ENCODE peak calls at places on chromosome 11, in ten cellular contexts. One of them, this sample, is unnamed.

GRCh38 chr11:6646040-6646439 is 9.6 kb downstream of the DCHS1 start:
- DNase-seq in NCI-H1105: no peak
- DNase-seq in natural killer cell treated with Interleukin-12 subunit alpha and Interleukin-12 subunit beta and Interleukin-15 and Interleukin-18, amount 100 ng/mL, for 72 hours: no peak
- DNase-seq in amniotic stem cell: no peak
- DNase-seq in left lung: peak
- DNase-seq in NCI-H774: no peak
- DNase-seq in NCI-H2227 treated with DMSO at 0.1 percent for 48 hours: no peak
- DNase-seq in LoVo: no peak
- DNase-seq in EL: peak
- DNase-seq in left ventricle myocardium superior: peak
- DNase-seq in this sample: peak

GRCh38 chr11:109983358-109983757 is 109.8 kb upstream of the ZC3H12C start:
- DNase-seq in EL: no peak
- DNase-seq in LoVo: no peak
- DNase-seq in amniotic stem cell: no peak
- DNase-seq in NCI-H1105: no peak
- DNase-seq in left ventricle myocardium superior: no peak
- DNase-seq in left lung: no peak
- DNase-seq in NCI-H2227 treated with DMSO at 0.1 percent for 48 hours: no peak
- DNase-seq in NCI-H774: no peak
- DNase-seq in natural killer cell treated with Interleukin-12 subunit alpha and Interleukin-12 subunit beta and Interleukin-15 and Interleukin-18, amount 100 ng/mL, for 72 hours: no peak
- DNase-seq in this sample: no peak

GRCh38 chr11:93467054-93467453 is 76.1 kb downstream of the SMCO4 start:
- DNase-seq in NCI-H774: no peak
- DNase-seq in LoVo: no peak
- DNase-seq in natural killer cell treated with Interleukin-12 subunit alpha and Interleukin-12 subunit beta and Interleukin-15 and Interleukin-18, amount 100 ng/mL, for 72 hours: no peak
- DNase-seq in left ventricle myocardium superior: no peak
- DNase-seq in NCI-H1105: no peak
- DNase-seq in left lung: no peak
- DNase-seq in amniotic stem cell: no peak
- DNase-seq in EL: no peak
- DNase-seq in NCI-H2227 treated with DMSO at 0.1 percent for 48 hours: no peak
- DNase-seq in this sample: no peak

GRCh38 chr11:76626921-76627391 is 43.6 kb downstream of the LRRC32 start:
- DNase-seq in NCI-H1105: no peak
- DNase-seq in EL: peak
- DNase-seq in LoVo: no peak
- DNase-seq in NCI-H774: no peak
- DNase-seq in left lung: no peak
- DNase-seq in NCI-H2227 treated with DMSO at 0.1 percent for 48 hours: no peak
- DNase-seq in amniotic stem cell: no peak
- DNase-seq in left ventricle myocardium superior: no peak
- DNase-seq in natural killer cell treated with Interleukin-12 subunit alpha and Interleukin-12 subunit beta and Interleukin-15 and Interleukin-18, amount 100 ng/mL, for 72 hours: peak
- DNase-seq in this sample: no peak

GRCh38 chr11:73288197-73288872 is 16.2 kb downstream of the P2RY6 start:
- DNase-seq in NCI-H2227 treated with DMSO at 0.1 percent for 48 hours: no peak
- DNase-seq in left ventricle myocardium superior: no peak
- DNase-seq in NCI-H1105: no peak
- DNase-seq in EL: no peak
- DNase-seq in amniotic stem cell: no peak
- DNase-seq in NCI-H774: no peak
- DNase-seq in LoVo: no peak
- DNase-seq in left lung: no peak
- DNase-seq in natural killer cell treated with Interleukin-12 subunit alpha and Interleukin-12 subunit beta and Interleukin-15 and Interleukin-18, amount 100 ng/mL, for 72 hours: peak
- DNase-seq in this sample: no peak

GRCh38 chr11:107770546-107770945 is 58.7 kb upstream of the SLN start:
- DNase-seq in NCI-H774: no peak
- DNase-seq in natural killer cell treated with Interleukin-12 subunit alpha and Interleukin-12 subunit beta and Interleukin-15 and Interleukin-18, amount 100 ng/mL, for 72 hours: no peak
- DNase-seq in NCI-H1105: no peak
- DNase-seq in EL: peak
- DNase-seq in NCI-H2227 treated with DMSO at 0.1 percent for 48 hours: no peak
- DNase-seq in LoVo: no peak
- DNase-seq in amniotic stem cell: no peak
- DNase-seq in left lung: no peak
- DNase-seq in left ventricle myocardium superior: no peak
- DNase-seq in this sample: no peak

GRCh38 chr11:64745219-64745522 is 1.2 kb upstream of the RASGRP2 start:
- DNase-seq in left ventricle myocardium superior: peak
- DNase-seq in NCI-H774: no peak
- DNase-seq in LoVo: no peak
- DNase-seq in NCI-H1105: peak
- DNase-seq in EL: no peak
- DNase-seq in NCI-H2227 treated with DMSO at 0.1 percent for 48 hours: no peak
- DNase-seq in left lung: peak
- DNase-seq in natural killer cell treated with Interleukin-12 subunit alpha and Interleukin-12 subunit beta and Interleukin-15 and Interleukin-18, amount 100 ng/mL, for 72 hours: no peak
- DNase-seq in amniotic stem cell: no peak
- DNase-seq in this sample: no peak

GRCh38 chr11:116888884-116889549 is 51.6 kb upstream of the APOA1 start:
- DNase-seq in amniotic stem cell: no peak
- DNase-seq in NCI-H1105: no peak
- DNase-seq in natural killer cell treated with Interleukin-12 subunit alpha and Interleukin-12 subunit beta and Interleukin-15 and Interleukin-18, amount 100 ng/mL, for 72 hours: no peak
- DNase-seq in EL: no peak
- DNase-seq in LoVo: no peak
- DNase-seq in left lung: no peak
- DNase-seq in NCI-H774: no peak
- DNase-seq in NCI-H2227 treated with DMSO at 0.1 percent for 48 hours: no peak
- DNase-seq in left ventricle myocardium superior: no peak
- DNase-seq in this sample: no peak

GRCh38 chr11:114027941-114028340 is 31.6 kb upstream of the ZBTB16 start:
- DNase-seq in left ventricle myocardium superior: no peak
- DNase-seq in NCI-H774: no peak
- DNase-seq in LoVo: no peak
- DNase-seq in left lung: no peak
- DNase-seq in amniotic stem cell: no peak
- DNase-seq in natural killer cell treated with Interleukin-12 subunit alpha and Interleukin-12 subunit beta and Interleukin-15 and Interleukin-18, amount 100 ng/mL, for 72 hours: no peak
- DNase-seq in NCI-H2227 treated with DMSO at 0.1 percent for 48 hours: no peak
- DNase-seq in EL: no peak
- DNase-seq in NCI-H1105: no peak
- DNase-seq in this sample: no peak

GRCh38 chr11:116109228-116109627 is 605.0 kb upstream of the CADM1 start:
- DNase-seq in LoVo: peak
- DNase-seq in EL: peak
- DNase-seq in left ventricle myocardium superior: no peak
- DNase-seq in left lung: no peak
- DNase-seq in natural killer cell treated with Interleukin-12 subunit alpha and Interleukin-12 subunit beta and Interleukin-15 and Interleukin-18, amount 100 ng/mL, for 72 hours: no peak
- DNase-seq in NCI-H774: no peak
- DNase-seq in NCI-H2227 treated with DMSO at 0.1 percent for 48 hours: no peak
- DNase-seq in amniotic stem cell: no peak
- DNase-seq in NCI-H1105: no peak
- DNase-seq in this sample: no peak

GRCh38 chr11:109859325-109859724 is 233.9 kb upstream of the ZC3H12C start:
- DNase-seq in LoVo: no peak
- DNase-seq in NCI-H2227 treated with DMSO at 0.1 percent for 48 hours: no peak
- DNase-seq in NCI-H1105: no peak
- DNase-seq in left lung: no peak
- DNase-seq in left ventricle myocardium superior: no peak
- DNase-seq in NCI-H774: no peak
- DNase-seq in natural killer cell treated with Interleukin-12 subunit alpha and Interleukin-12 subunit beta and Interleukin-15 and Interleukin-18, amount 100 ng/mL, for 72 hours: no peak
- DNase-seq in amniotic stem cell: no peak
- DNase-seq in EL: peak
- DNase-seq in this sample: no peak

GRCh38 chr11:34536056-34536455 is 22.5 kb upstream of the ELF5 start:
- DNase-seq in amniotic stem cell: no peak
- DNase-seq in NCI-H774: no peak
- DNase-seq in natural killer cell treated with Interleukin-12 subunit alpha and Interleukin-12 subunit beta and Interleukin-15 and Interleukin-18, amount 100 ng/mL, for 72 hours: no peak
- DNase-seq in NCI-H1105: no peak
- DNase-seq in left ventricle myocardium superior: no peak
- DNase-seq in left lung: no peak
- DNase-seq in LoVo: no peak
- DNase-seq in NCI-H2227 treated with DMSO at 0.1 percent for 48 hours: no peak
- DNase-seq in EL: no peak
- DNase-seq in this sample: no peak

GRCh38 chr11:72927380-72927779 is 113.2 kb downstream of the ATG16L2 start:
- DNase-seq in left lung: no peak
- DNase-seq in EL: no peak
- DNase-seq in NCI-H774: no peak
- DNase-seq in LoVo: no peak
- DNase-seq in NCI-H2227 treated with DMSO at 0.1 percent for 48 hours: no peak
- DNase-seq in natural killer cell treated with Interleukin-12 subunit alpha and Interleukin-12 subunit beta and Interleukin-15 and Interleukin-18, amount 100 ng/mL, for 72 hours: no peak
- DNase-seq in left ventricle myocardium superior: no peak
- DNase-seq in amniotic stem cell: no peak
- DNase-seq in NCI-H1105: no peak
- DNase-seq in this sample: no peak

GRCh38 chr11:128232588-128232987 is 354.8 kb downstream of the ETS1 start:
- DNase-seq in amniotic stem cell: no peak
- DNase-seq in LoVo: no peak
- DNase-seq in NCI-H1105: no peak
- DNase-seq in NCI-H2227 treated with DMSO at 0.1 percent for 48 hours: no peak
- DNase-seq in natural killer cell treated with Interleukin-12 subunit alpha and Interleukin-12 subunit beta and Interleukin-15 and Interleukin-18, amount 100 ng/mL, for 72 hours: no peak
- DNase-seq in left ventricle myocardium superior: no peak
- DNase-seq in left lung: no peak
- DNase-seq in EL: no peak
- DNase-seq in NCI-H774: no peak
- DNase-seq in this sample: no peak

GRCh38 chr11:63945482-63946163 is 6.8 kb downstream of the NAA40 start:
- DNase-seq in NCI-H774: peak
- DNase-seq in NCI-H2227 treated with DMSO at 0.1 percent for 48 hours: peak
- DNase-seq in left ventricle myocardium superior: peak
- DNase-seq in NCI-H1105: peak
- DNase-seq in amniotic stem cell: no peak
- DNase-seq in EL: peak
- DNase-seq in left lung: no peak
- DNase-seq in LoVo: peak
- DNase-seq in natural killer cell treated with Interleukin-12 subunit alpha and Interleukin-12 subunit beta and Interleukin-15 and Interleukin-18, amount 100 ng/mL, for 72 hours: no peak
- DNase-seq in this sample: no peak

GRCh38 chr11:132158696-132159095 is 788.3 kb downstream of the NTM start:
- DNase-seq in left ventricle myocardium superior: no peak
- DNase-seq in left lung: no peak
- DNase-seq in NCI-H1105: no peak
- DNase-seq in LoVo: no peak
- DNase-seq in NCI-H2227 treated with DMSO at 0.1 percent for 48 hours: no peak
- DNase-seq in EL: peak
- DNase-seq in natural killer cell treated with Interleukin-12 subunit alpha and Interleukin-12 subunit beta and Interleukin-15 and Interleukin-18, amount 100 ng/mL, for 72 hours: no peak
- DNase-seq in NCI-H774: no peak
- DNase-seq in amniotic stem cell: no peak
- DNase-seq in this sample: no peak

GRCh38 chr11:14537134-14537599 is 17.0 kb upstream of the PSMA1 start:
- DNase-seq in NCI-H774: peak
- DNase-seq in left lung: no peak
- DNase-seq in NCI-H2227 treated with DMSO at 0.1 percent for 48 hours: peak
- DNase-seq in NCI-H1105: peak
- DNase-seq in left ventricle myocardium superior: no peak
- DNase-seq in natural killer cell treated with Interleukin-12 subunit alpha and Interleukin-12 subunit beta and Interleukin-15 and Interleukin-18, amount 100 ng/mL, for 72 hours: no peak
- DNase-seq in LoVo: no peak
- DNase-seq in EL: peak
- DNase-seq in amniotic stem cell: no peak
- DNase-seq in this sample: no peak

GRCh38 chr11:103730151-103730940 is 306.1 kb upstream of the DDI1 start:
- DNase-seq in LoVo: no peak
- DNase-seq in amniotic stem cell: peak
- DNase-seq in EL: no peak
- DNase-seq in NCI-H774: no peak
- DNase-seq in natural killer cell treated with Interleukin-12 subunit alpha and Interleukin-12 subunit beta and Interleukin-15 and Interleukin-18, amount 100 ng/mL, for 72 hours: no peak
- DNase-seq in left lung: no peak
- DNase-seq in NCI-H1105: no peak
- DNase-seq in NCI-H2227 treated with DMSO at 0.1 percent for 48 hours: peak
- DNase-seq in left ventricle myocardium superior: no peak
- DNase-seq in this sample: no peak

GRCh38 chr11:13940611-13941256 is 21.8 kb upstream of the SPON1 start:
- DNase-seq in EL: no peak
- DNase-seq in NCI-H774: no peak
- DNase-seq in left lung: no peak
- DNase-seq in natural killer cell treated with Interleukin-12 subunit alpha and Interleukin-12 subunit beta and Interleukin-15 and Interleukin-18, amount 100 ng/mL, for 72 hours: no peak
- DNase-seq in NCI-H1105: no peak
- DNase-seq in NCI-H2227 treated with DMSO at 0.1 percent for 48 hours: no peak
- DNase-seq in amniotic stem cell: no peak
- DNase-seq in left ventricle myocardium superior: no peak
- DNase-seq in LoVo: no peak
- DNase-seq in this sample: peak

GRCh38 chr11:123251656-123252344 is 56.8 kb upstream of the CLMP start:
- DNase-seq in left ventricle myocardium superior: peak
- DNase-seq in NCI-H774: no peak
- DNase-seq in left lung: no peak
- DNase-seq in NCI-H2227 treated with DMSO at 0.1 percent for 48 hours: no peak
- DNase-seq in LoVo: no peak
- DNase-seq in EL: no peak
- DNase-seq in NCI-H1105: no peak
- DNase-seq in natural killer cell treated with Interleukin-12 subunit alpha and Interleukin-12 subunit beta and Interleukin-15 and Interleukin-18, amount 100 ng/mL, for 72 hours: no peak
- DNase-seq in amniotic stem cell: no peak
- DNase-seq in this sample: no peak

GRCh38 chr11:14584595-14584994 is 59.0 kb upstream of the PDE3B start:
- DNase-seq in left ventricle myocardium superior: no peak
- DNase-seq in natural killer cell treated with Interleukin-12 subunit alpha and Interleukin-12 subunit beta and Interleukin-15 and Interleukin-18, amount 100 ng/mL, for 72 hours: no peak
- DNase-seq in NCI-H2227 treated with DMSO at 0.1 percent for 48 hours: no peak
- DNase-seq in amniotic stem cell: no peak
- DNase-seq in NCI-H1105: no peak
- DNase-seq in NCI-H774: no peak
- DNase-seq in EL: no peak
- DNase-seq in left lung: no peak
- DNase-seq in LoVo: no peak
- DNase-seq in this sample: no peak

GRCh38 chr11:30533445-30533947 is 52.7 kb downstream of the MPPED2 start:
- DNase-seq in NCI-H2227 treated with DMSO at 0.1 percent for 48 hours: no peak
- DNase-seq in LoVo: no peak
- DNase-seq in left ventricle myocardium superior: no peak
- DNase-seq in natural killer cell treated with Interleukin-12 subunit alpha and Interleukin-12 subunit beta and Interleukin-15 and Interleukin-18, amount 100 ng/mL, for 72 hours: no peak
- DNase-seq in NCI-H774: no peak
- DNase-seq in amniotic stem cell: no peak
- DNase-seq in EL: no peak
- DNase-seq in left lung: no peak
- DNase-seq in NCI-H1105: no peak
- DNase-seq in this sample: no peak

GRCh38 chr11:35714882-35715612 is 52.5 kb downstream of the TRIM44 start:
- DNase-seq in NCI-H2227 treated with DMSO at 0.1 percent for 48 hours: no peak
- DNase-seq in amniotic stem cell: no peak
- DNase-seq in EL: peak
- DNase-seq in left lung: no peak
- DNase-seq in NCI-H1105: no peak
- DNase-seq in LoVo: no peak
- DNase-seq in left ventricle myocardium superior: no peak
- DNase-seq in NCI-H774: no peak
- DNase-seq in natural killer cell treated with Interleukin-12 subunit alpha and Interleukin-12 subunit beta and Interleukin-15 and Interleukin-18, amount 100 ng/mL, for 72 hours: peak
- DNase-seq in this sample: no peak

GRCh38 chr11:34466802-34467488 is 28.2 kb downstream of the CAT start:
- DNase-seq in left lung: no peak
- DNase-seq in NCI-H1105: no peak
- DNase-seq in left ventricle myocardium superior: no peak
- DNase-seq in natural killer cell treated with Interleukin-12 subunit alpha and Interleukin-12 subunit beta and Interleukin-15 and Interleukin-18, amount 100 ng/mL, for 72 hours: no peak
- DNase-seq in LoVo: no peak
- DNase-seq in EL: no peak
- DNase-seq in amniotic stem cell: no peak
- DNase-seq in NCI-H2227 treated with DMSO at 0.1 percent for 48 hours: no peak
- DNase-seq in NCI-H774: no peak
- DNase-seq in this sample: no peak

GRCh38 chr11:48037709-48038468 is 57.5 kb downstream of the PTPRJ start:
- DNase-seq in EL: no peak
- DNase-seq in LoVo: no peak
- DNase-seq in NCI-H774: no peak
- DNase-seq in left ventricle myocardium superior: no peak
- DNase-seq in amniotic stem cell: no peak
- DNase-seq in NCI-H1105: no peak
- DNase-seq in left lung: no peak
- DNase-seq in NCI-H2227 treated with DMSO at 0.1 percent for 48 hours: no peak
- DNase-seq in natural killer cell treated with Interleukin-12 subunit alpha and Interleukin-12 subunit beta and Interleukin-15 and Interleukin-18, amount 100 ng/mL, for 72 hours: no peak
- DNase-seq in this sample: no peak

GRCh38 chr11:57641011-57641410 is 8.7 kb downstream of the YPEL4 start:
- DNase-seq in left lung: no peak
- DNase-seq in left ventricle myocardium superior: peak
- DNase-seq in NCI-H1105: no peak
- DNase-seq in amniotic stem cell: no peak
- DNase-seq in LoVo: no peak
- DNase-seq in NCI-H774: no peak
- DNase-seq in natural killer cell treated with Interleukin-12 subunit alpha and Interleukin-12 subunit beta and Interleukin-15 and Interleukin-18, amount 100 ng/mL, for 72 hours: no peak
- DNase-seq in NCI-H2227 treated with DMSO at 0.1 percent for 48 hours: peak
- DNase-seq in EL: no peak
- DNase-seq in this sample: no peak

GRCh38 chr11:130371004-130371590 is 56.4 kb upstream of the ZBTB44 start:
- DNase-seq in NCI-H774: no peak
- DNase-seq in amniotic stem cell: no peak
- DNase-seq in natural killer cell treated with Interleukin-12 subunit alpha and Interleukin-12 subunit beta and Interleukin-15 and Interleukin-18, amount 100 ng/mL, for 72 hours: no peak
- DNase-seq in NCI-H1105: peak
- DNase-seq in left lung: no peak
- DNase-seq in LoVo: no peak
- DNase-seq in NCI-H2227 treated with DMSO at 0.1 percent for 48 hours: no peak
- DNase-seq in EL: no peak
- DNase-seq in left ventricle myocardium superior: no peak
- DNase-seq in this sample: no peak

GRCh38 chr11:94885133-94885532 is 88.2 kb downstream of the CWC15 start:
- DNase-seq in left lung: no peak
- DNase-seq in natural killer cell treated with Interleukin-12 subunit alpha and Interleukin-12 subunit beta and Interleukin-15 and Interleukin-18, amount 100 ng/mL, for 72 hours: no peak
- DNase-seq in NCI-H1105: peak
- DNase-seq in left ventricle myocardium superior: no peak
- DNase-seq in amniotic stem cell: no peak
- DNase-seq in NCI-H2227 treated with DMSO at 0.1 percent for 48 hours: no peak
- DNase-seq in EL: peak
- DNase-seq in LoVo: no peak
- DNase-seq in NCI-H774: no peak
- DNase-seq in this sample: no peak

This sample was measured in vagina.